ENCODE peak calls at places on chromosomes 5 and 9, in four cellular contexts. O is endothelial cell of umbilical vein, M is GM12878, I is K562. W is an unnamed sample.

GRCh38 chr9:81650836-81651545 is 38.4 kb downstream of the TLE1 start:
- DNase-seq in O (no peak), M (no peak), I (no peak), W (no peak)

GRCh38 chr5:59020611-59021285 is 437.9 kb downstream of the RAB3C start:
- DNase-seq in O (no peak), M (no peak), I (no peak), W (no peak)

GRCh38 chr5:173451651-173452050 is 123.4 kb upstream of the STC2 start:
- DNase-seq in O (no peak), M (no peak), I (no peak), W (no peak)

GRCh38 chr9:132486706-132487350 is 76.8 kb downstream of the CFAP77 start:
- DNase-seq in O (no peak), M (no peak), I (no peak), W (no peak)

GRCh38 chr5:147037517-147038205 is 159.1 kb upstream of the PPP2R2B start:
- DNase-seq in O (peak; percentile 13), M (no peak), I (no peak), W (no peak)

GRCh38 chr5:154285661-154286408 is 95.3 kb downstream of the GALNT10 start:
- DNase-seq in O (peak; percentile 59), M (no peak), I (no peak), W (peak; percentile 86)

GRCh38 chr5:154174091-154174490 is 16.4 kb upstream of the GALNT10 start:
- DNase-seq in O (no peak), M (no peak), I (no peak), W (no peak)

GRCh38 chr5:137370511-137371071 is 128.5 kb downstream of the SPOCK1 start:
- DNase-seq in O (no peak), M (no peak), I (no peak), W (no peak)

GRCh38 chr5:5588386-5588785 is 165.9 kb downstream of the ICE1 start:
- DNase-seq in O (no peak), M (no peak), I (no peak), W (no peak)

GRCh38 chr5:93252165-93252564 is 328.9 kb downstream of the NR2F1-AS1 start:
- DNase-seq in O (no peak), M (no peak), I (no peak), W (peak; percentile 17)

GRCh38 chr5:179190851-179191505 is 130.8 kb downstream of the ZNF354C start:
- DNase-seq in O (no peak), M (no peak), I (no peak), W (no peak)

GRCh38 chr9:121322037-121322736 is 47.9 kb downstream of the STOM start:
- DNase-seq in O (peak; percentile 88), M (no peak), I (no peak), W (peak; percentile 89)

GRCh38 chr9:125884196-125884595 is 137.0 kb downstream of the PBX3 start:
- DNase-seq in O (no peak), M (no peak), I (no peak), W (no peak)

GRCh38 chr5:176402684-176403083 is 13.7 kb downstream of the CLTB start:
- DNase-seq in O (no peak), M (no peak), I (no peak), W (no peak)

GRCh38 chr5:175321927-175322532 is 122.0 kb downstream of the DRD1 start:
- DNase-seq in O (no peak), M (no peak), I (peak; percentile 48), W (peak; percentile 36)

GRCh38 chr5:17665836-17666235 is 31.6 kb downstream of the TAF11L14 start:
- DNase-seq in O (no peak), M (no peak), I (no peak), W (no peak)

GRCh38 chr5:110716247-110717245 is 9.9 kb downstream of the TMEM232 start:
- DNase-seq in O (no peak), M (peak; percentile 32), I (no peak), W (peak; percentile 8)

GRCh38 chr5:93069276-93069675 is 511.7 kb downstream of the NR2F1-AS1 start:
- DNase-seq in O (no peak), M (no peak), I (no peak), W (no peak)

DNA sequence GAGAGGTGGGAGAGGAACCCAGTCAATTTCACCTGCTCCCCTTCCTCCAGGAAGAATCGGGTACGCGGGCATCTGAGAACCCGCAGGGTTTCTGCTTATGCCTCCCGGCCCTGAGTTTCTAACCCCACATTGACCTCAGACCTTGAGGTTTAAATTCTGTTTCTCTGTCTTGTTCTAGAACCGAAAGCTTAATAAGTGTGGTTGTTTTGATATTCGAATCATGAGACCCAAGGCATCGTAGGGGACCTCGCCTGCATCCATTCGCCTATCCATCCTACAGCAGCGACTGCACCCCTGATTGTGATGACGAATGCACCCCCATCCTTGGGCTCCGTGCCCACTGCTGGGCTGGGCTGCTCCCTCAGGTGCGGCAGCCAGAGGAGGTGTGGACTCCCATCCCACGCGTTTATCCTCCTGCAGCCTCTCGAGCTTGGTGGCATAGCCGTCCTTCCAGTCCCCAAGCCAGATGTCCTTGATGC is 80.8 kb upstream of the IER5L start:
- DNase-seq in O (no peak), M (no peak), I (no peak), W (no peak)
- H3K4me3 ChIP-seq in O (no peak overlapping the region), M (peak overlapping the region; percentile 22), I (no peak overlapping the region), W (peak overlapping the region; percentile 44)

GRCh38 chr5:11385251-11385900 is 518.9 kb downstream of the CTNND2 start:
- DNase-seq in O (no peak), M (no peak), I (no peak), W (no peak)

GRCh38 chr5:11385901-11386293 is 518.3 kb downstream of the CTNND2 start:
- DNase-seq in O (no peak), M (no peak), I (no peak), W (no peak)

GRCh38 chr5:11387382-11387781 is 516.9 kb downstream of the CTNND2 start:
- DNase-seq in O (no peak), M (no peak), I (no peak), W (no peak)

GRCh38 chr5:11394933-11395332 is 509.3 kb downstream of the CTNND2 start:
- DNase-seq in O (no peak), M (no peak), I (no peak), W (no peak)

DNA sequence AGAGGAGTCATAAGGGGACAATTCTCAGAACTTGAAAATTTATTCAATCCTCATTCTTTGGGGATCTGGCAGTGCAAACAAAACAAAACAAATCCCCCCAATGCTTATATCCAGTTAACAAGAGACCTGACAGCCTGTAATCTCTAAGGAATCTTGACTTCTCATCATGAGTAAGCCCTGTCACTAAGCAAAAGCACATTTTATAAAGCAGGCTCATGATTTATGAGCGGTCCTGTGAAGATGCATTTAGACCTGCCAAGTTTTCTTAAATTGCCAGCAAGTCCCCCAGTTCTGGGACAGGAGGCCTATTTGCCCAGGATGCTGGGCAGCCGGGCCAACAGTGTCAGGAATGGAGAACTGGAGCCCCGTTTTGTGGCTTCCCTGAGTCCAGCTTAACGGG is 513.9 kb downstream of the CTNND2 start:
- DNase-seq in O (no peak), M (no peak), I (no peak), W (no peak)
- TF ChIP-seq MYC in O (no peak), M (no peak), I (no peak), W (no peak)

GRCh38 chr9:25678846-25679360 is 659 bp upstream of the TUSC1 start:
- DNase-seq in O (peak; percentile 3), M (no peak), I (no peak), W (no peak)
- H3K4me3 ChIP-seq in O (no peak overlapping the region), M (no peak overlapping the region), I (no peak overlapping the region), W (peak overlapping the region; percentile 64)

GRCh38 chr5:172140866-172141265 is 47.2 kb downstream of the STK10 start:
- DNase-seq in O (no peak), M (no peak), I (no peak), W (no peak)
- TF ChIP-seq MYC in O (no peak), M (no peak), I (no peak), W (no peak)

GRCh38 chr9:136119259-136120118 is 814 bp upstream of the TMEM250 start:
- DNase-seq in O (peak; percentile 52), M (no peak), I (peak; percentile 75), W (no peak)
- H3K4me3 ChIP-seq in O (peak overlapping the region; percentile 44), M (peak overlapping the region; percentile 92), I (peak overlapping the region; percentile 82), W (peak overlapping the region; percentile 93)

GRCh38 chr5:168404366-168404765 is 81.9 kb upstream of the RARS1 start:
- DNase-seq in O (no peak), M (no peak), I (no peak), W (no peak)
- TF ChIP-seq MYC in O (no peak), M (no peak), I (no peak), W (no peak)

GRCh38 chr9:37026936-37027581 is 7.0 kb downstream of the PAX5 start:
- DNase-seq in O (no peak), M (no peak), I (no peak), W (no peak)
- H3K4me3 ChIP-seq in O (no peak overlapping the region), M (peak overlapping the region; percentile 94), I (no peak overlapping the region), W (peak overlapping the region; percentile 40)

DNA sequence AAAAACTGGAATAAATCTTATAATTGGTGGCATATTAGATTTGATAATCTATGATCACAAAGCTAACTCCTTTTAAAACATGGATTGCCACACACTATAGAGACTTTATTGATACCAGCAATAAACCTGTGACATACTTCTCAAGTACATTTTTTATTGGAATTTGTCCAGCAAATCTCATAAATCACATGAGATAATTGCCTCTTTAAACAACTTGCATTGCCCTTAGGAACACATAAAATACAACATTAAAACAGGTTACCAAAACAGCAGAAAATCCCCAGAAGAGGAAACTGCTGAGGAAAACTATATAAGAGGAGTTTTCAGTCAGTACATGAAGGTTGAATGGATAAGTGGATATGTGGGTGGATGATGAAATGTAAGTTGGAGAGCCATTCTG is 124.6 kb downstream of the SNCAIP start:
- DNase-seq in O (no peak), M (no peak), I (no peak), W (no peak)
- TF ChIP-seq MYC in O (no peak), M (no peak), I (no peak), W (no peak)

DNA sequence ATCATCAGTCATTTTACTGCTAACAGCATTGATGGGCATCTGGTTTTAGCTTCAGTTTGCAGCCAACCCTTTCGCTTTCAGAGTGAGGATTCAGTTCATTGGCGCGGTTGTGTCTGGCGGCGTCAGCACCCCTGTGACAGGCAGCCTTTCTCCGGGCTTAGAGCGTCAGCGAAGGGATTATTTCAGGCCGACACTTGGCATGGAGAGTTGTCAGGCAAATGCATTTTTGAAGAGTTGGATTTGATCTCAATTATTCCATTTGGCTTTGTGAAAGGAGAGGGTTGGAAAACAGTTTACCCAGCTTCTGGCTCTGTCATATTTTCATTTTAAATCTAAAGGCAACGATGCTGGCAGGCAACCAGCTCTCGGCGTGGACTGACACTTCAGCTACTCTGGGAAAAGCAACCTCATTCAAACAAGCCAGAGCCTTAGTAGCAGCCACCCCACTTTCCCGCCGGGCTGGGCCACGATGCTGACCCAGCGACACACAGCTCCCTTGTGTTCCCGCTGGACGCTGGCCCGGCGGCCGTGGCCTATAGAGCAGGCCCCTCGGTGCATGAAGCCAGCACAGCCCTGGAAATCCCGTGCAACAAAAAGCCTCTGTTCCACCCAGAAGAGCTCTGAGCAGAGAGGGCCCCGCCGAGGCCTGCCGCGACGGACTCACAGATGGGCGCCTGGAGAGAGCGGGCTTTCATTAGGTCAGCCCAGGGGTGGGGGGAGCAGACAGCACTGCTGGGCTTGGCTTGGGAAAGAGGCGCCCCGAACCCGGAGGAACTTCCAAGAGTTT is 28.9 kb upstream of the LPCAT1 start:
- DNase-seq in O (no peak), M (no peak), I (peak; percentile 12), W (no peak)
- H3K4me3 ChIP-seq in O (no peak overlapping the region), M (no peak overlapping the region), I (no peak overlapping the region), W (no peak overlapping the region)